ENCODE peak calls at places on chromosomes 6 and 20, in ten cellular contexts. K is IMR-90; N is AG10803; S is CD8-positive, alpha-beta T cell; I is Peyer's patch; B is GM12878; F is CD4-positive, CD25-positive, alpha-beta regulatory T cell; G is lung; Y is mucosa of descending colon; Z is AG04450. W is an unnamed sample.

GRCh38 chr6:86355271-86355670 is 582.1 kb upstream of the HTR1E start:
- DNase-seq in K (no peak), N (no peak), S (no peak), I (no peak), B (no peak), F (no peak), G (no peak), Y (no peak), Z (no peak), W (no peak)

GRCh38 chr6:37624121-37624520 is 73.6 kb downstream of the MDGA1 start:
- DNase-seq in K (no peak), N (no peak), S (no peak), I (no peak), B (no peak), F (no peak), G (no peak), Y (no peak), Z (no peak), W (no peak)

GRCh38 chr20:49631074-49631716 is 63.3 kb upstream of the PTGIS start:
- DNase-seq in K (peak), N (no peak), S (no peak), I (no peak), B (no peak), F (no peak), G (no peak), Y (no peak), Z (no peak), W (no peak)

GRCh38 chr20:40763646-40764295 is 74.7 kb upstream of the MAFB start:
- DNase-seq in K (no peak), N (peak), S (no peak), I (no peak), B (no peak), F (no peak), G (no peak), Y (no peak), Z (no peak), W (no peak)

GRCh38 chr20:60057123-60057865 is 99.1 kb downstream of the CDH26 start:
- DNase-seq in K (peak), N (peak), S (peak), I (no peak), B (peak), F (peak), G (peak), Y (peak), Z (no peak), W (peak)

GRCh38 chr6:93412452-93412851 is 6.9 kb downstream of the EPHA7 start:
- DNase-seq in K (no peak), N (no peak), S (no peak), I (no peak), B (no peak), F (no peak), G (no peak), Y (no peak), Z (no peak), W (no peak)

GRCh38 chr6:42339991-42340401 is 111.7 kb downstream of the TRERF1 start:
- DNase-seq in K (peak), N (no peak), S (no peak), I (no peak), B (peak), F (no peak), G (no peak), Y (no peak), Z (no peak), W (no peak)

GRCh38 chr6:158374020-158374419 is 61.8 kb downstream of the TULP4 start:
- DNase-seq in K (peak), N (no peak), S (no peak), I (no peak), B (no peak), F (no peak), G (no peak), Y (no peak), Z (no peak), W (no peak)

GRCh38 chr6:26240157-26240980 is 124.6 kb upstream of the BTN3A2 start:
- DNase-seq in K (peak), N (peak), S (peak), I (peak), B (peak), F (peak), G (peak), Y (peak), Z (no peak), W (peak)

GRCh38 chr6:53630533-53631269 is 34.9 kb downstream of the KLHL31 start:
- DNase-seq in K (no peak), N (no peak), S (no peak), I (no peak), B (no peak), F (no peak), G (no peak), Y (no peak), Z (no peak), W (peak)

GRCh38 chr6:122730775-122731386 is 48.6 kb upstream of the FABP7 start:
- DNase-seq in K (peak), N (peak), S (no peak), I (no peak), B (no peak), F (no peak), G (no peak), Y (no peak), Z (no peak), W (peak)

GRCh38 chr20:2658414-2659354 is 5.3 kb downstream of the IDH3B start:
- DNase-seq in K (no peak), N (no peak), S (no peak), I (no peak), B (no peak), F (no peak), G (no peak), Y (no peak), Z (no peak), W (no peak)

GRCh38 chr6:121260651-121261102 is 73.6 kb downstream of the TBC1D32 start:
- DNase-seq in K (peak), N (peak), S (no peak), I (no peak), B (no peak), F (no peak), G (no peak), Y (no peak), Z (no peak), W (no peak)

DNA sequence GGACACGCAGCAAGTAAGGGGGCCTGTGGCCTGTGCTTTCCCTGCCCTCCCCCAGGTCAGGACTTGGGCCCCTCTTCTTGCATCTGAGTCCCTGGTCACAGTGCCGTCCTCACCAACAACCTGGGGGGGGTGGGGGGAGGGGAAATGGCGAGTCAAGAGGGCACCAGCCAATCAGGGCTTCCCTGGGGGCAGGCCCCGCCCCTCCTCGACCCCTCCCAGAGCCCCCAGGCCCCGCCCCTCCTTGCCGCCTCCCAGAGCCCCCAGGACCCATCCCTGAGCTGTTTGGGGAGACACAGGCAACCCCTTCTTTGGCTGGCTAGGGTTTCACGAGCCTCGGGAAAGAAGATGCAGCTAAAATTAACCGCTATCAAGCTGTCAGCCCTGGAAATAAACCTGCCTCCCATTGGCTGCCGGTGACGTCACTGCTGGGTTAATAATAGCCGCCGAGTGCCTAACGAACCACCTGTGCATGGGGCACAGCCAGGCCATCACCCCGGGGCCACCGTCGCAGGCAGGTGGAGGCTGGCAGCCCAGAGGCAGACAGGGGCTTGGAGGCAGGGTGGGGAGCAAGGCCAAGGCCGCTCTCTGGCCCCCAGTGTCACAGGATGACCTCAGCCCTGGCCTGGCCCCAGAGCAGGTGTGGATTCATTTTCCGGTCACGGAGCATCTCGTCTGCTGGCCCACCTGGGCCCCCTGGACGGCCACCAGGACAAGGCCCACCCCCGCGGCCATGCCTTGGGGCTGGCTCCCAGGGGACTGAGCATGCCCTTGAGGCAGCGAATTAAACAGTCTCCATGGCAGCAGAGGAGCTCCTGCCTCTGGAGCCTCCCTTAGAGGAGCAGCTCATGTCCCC is 3.2 kb upstream of the EEF1A2 start:
- DNase-seq in K (peak), N (no peak), S (no peak), I (no peak), B (no peak), F (no peak), G (no peak), Y (no peak), Z (no peak), W (no peak)
- H3K4me3 ChIP-seq in K (no peak), N (no peak), S (no peak), I (no peak), B (no peak), F (no peak), G (no peak), Y (no peak), Z (no peak), W (no peak)

GRCh38 chr6:134177236-134177635 is 124.8 kb upstream of the SLC2A12 start:
- DNase-seq in K (no peak), N (no peak), S (no peak), I (no peak), B (no peak), F (no peak), G (no peak), Y (no peak), Z (no peak), W (no peak)
- H3K4me3 ChIP-seq in K (peak), N (peak), S (peak), I (no peak), B (no peak), F (peak), G (no peak), Y (no peak), Z (no peak), W (peak)

GRCh38 chr6:33745558-33745957 is 1.1 kb downstream of the IP6K3 start:
- DNase-seq in K (peak), N (no peak), S (no peak), I (no peak), B (no peak), F (no peak), G (no peak), Y (no peak), Z (no peak), W (no peak)

GRCh38 chr6:33744895-33745546 is 1.7 kb downstream of the IP6K3 start:
- DNase-seq in K (no peak), N (no peak), S (no peak), I (peak), B (no peak), F (no peak), G (no peak), Y (peak), Z (no peak), W (peak)

GRCh38 chr6:33747823-33748222 is 1.1 kb upstream of the IP6K3 start:
- DNase-seq in K (no peak), N (no peak), S (no peak), I (no peak), B (no peak), F (no peak), G (no peak), Y (no peak), Z (no peak), W (no peak)

GRCh38 chr6:33746651-33747100 is at the start of gene IP6K3:
- DNase-seq in K (no peak), N (no peak), S (no peak), I (no peak), B (no peak), F (no peak), G (no peak), Y (no peak), Z (no peak), W (no peak)

GRCh38 chr6:33746036-33746600 is 587 bp downstream of the IP6K3 start:
- DNase-seq in K (peak), N (peak), S (no peak), I (no peak), B (no peak), F (no peak), G (no peak), Y (no peak), Z (no peak), W (no peak)
- H3K4me3 ChIP-seq in K (no peak), N (no peak), S (no peak), I (peak), B (no peak), F (no peak), G (peak), Y (no peak), Z (peak), W (peak)

GRCh38 chr6:150266963-150267685 is 101.7 kb upstream of the IYD start:
- DNase-seq in K (no peak), N (peak), S (no peak), I (no peak), B (no peak), F (no peak), G (no peak), Y (no peak), Z (no peak), W (no peak)
- H3K4me3 ChIP-seq in K (no peak), N (no peak), S (no peak), I (no peak), B (no peak), F (no peak), G (no peak), Y (no peak), Z (no peak), W (no peak)